ENCODE peak calls at places on chromosomes 13 and 19, in five cellular contexts. One of them, this sample, is unnamed.

GRCh38 chr19:11649941-11650340 is 52.7 kb downstream of the ZNF627 start:
- DNase-seq in SK-N-SH: no peak
- DNase-seq in GM12878: no peak
- DNase-seq in K562: no peak
- DNase-seq in GM12892: no peak
- DNase-seq in this sample: no peak

GRCh38 chr19:8083141-8083540 is 30.6 kb downstream of the CCL25 start:
- DNase-seq in GM12892: no peak
- DNase-seq in GM12878: no peak
- DNase-seq in SK-N-SH: no peak
- DNase-seq in K562: no peak
- DNase-seq in this sample: no peak

GRCh38 chr13:32036762-32037161 is 5.2 kb downstream of the FRY start:
- DNase-seq in K562: no peak
- DNase-seq in GM12892: no peak
- DNase-seq in GM12878: no peak
- DNase-seq in SK-N-SH: no peak
- DNase-seq in this sample: no peak

GRCh38 chr19:2270572-2271515 is 11.1 kb downstream of the PEAK3 start:
- DNase-seq in GM12892: no peak
- DNase-seq in GM12878: no peak
- DNase-seq in SK-N-SH: peak; percentile 83
- DNase-seq in K562: peak; percentile 84
- DNase-seq in this sample: no peak

GRCh38 chr13:76725211-76725610 is 161.0 kb downstream of the KCTD12 start:
- DNase-seq in SK-N-SH: no peak
- DNase-seq in GM12892: no peak
- DNase-seq in K562: no peak
- DNase-seq in GM12878: no peak
- DNase-seq in this sample: no peak

GRCh38 chr13:43348397-43348796 is 325.0 kb downstream of the DNAJC15 start:
- DNase-seq in GM12878: no peak
- DNase-seq in GM12892: no peak
- DNase-seq in K562: no peak
- DNase-seq in SK-N-SH: no peak
- DNase-seq in this sample: no peak

GRCh38 chr19:10960314-10961072 is at the start of gene SMARCA4:
- DNase-seq in GM12878: peak; percentile 83
- DNase-seq in K562: peak; percentile 98
- DNase-seq in GM12892: peak; percentile 95
- DNase-seq in SK-N-SH: peak; percentile 100
- DNase-seq in this sample: peak; percentile 96

GRCh38 chr13:38685974-38686571 is 804 bp upstream of the FREM2 start:
- DNase-seq in SK-N-SH: peak; percentile 16
- DNase-seq in K562: peak; percentile 5
- DNase-seq in GM12892: no peak
- DNase-seq in GM12878: no peak
- DNase-seq in this sample: no peak

GRCh38 chr19:11091343-11092153 is 2.3 kb downstream of the LDLR start:
- DNase-seq in GM12878: no peak
- DNase-seq in K562: peak; percentile 77
- DNase-seq in SK-N-SH: no peak
- DNase-seq in GM12892: no peak
- DNase-seq in this sample: no peak

GRCh38 chr19:16957151-16957662 is 68.4 kb downstream of the F2RL3 start:
- DNase-seq in SK-N-SH: no peak
- DNase-seq in GM12878: no peak
- DNase-seq in K562: no peak
- DNase-seq in GM12892: no peak
- DNase-seq in this sample: no peak

GRCh38 chr19:51320258-51320657 is 8.8 kb downstream of the IGLON5 start:
- DNase-seq in GM12878: no peak
- DNase-seq in GM12892: no peak
- DNase-seq in K562: no peak
- DNase-seq in SK-N-SH: peak; percentile 87
- DNase-seq in this sample: no peak

GRCh38 chr19:16001481-16002312 is 52.9 kb downstream of the OR10H4 start:
- DNase-seq in GM12892: no peak
- DNase-seq in SK-N-SH: no peak
- DNase-seq in GM12878: peak; percentile 55
- DNase-seq in K562: no peak
- DNase-seq in this sample: no peak

GRCh38 chr19:55473613-55474012 is 2.8 kb upstream of the ZNF628 start:
- DNase-seq in GM12892: no peak
- DNase-seq in SK-N-SH: no peak
- DNase-seq in GM12878: no peak
- DNase-seq in K562: no peak
- DNase-seq in this sample: no peak

GRCh38 chr13:40231311-40231710 is 435.1 kb downstream of the FOXO1 start:
- DNase-seq in GM12892: no peak
- DNase-seq in GM12878: no peak
- DNase-seq in SK-N-SH: no peak
- DNase-seq in K562: no peak
- DNase-seq in this sample: no peak
- TF ChIP-seq TAF1 in GM12892: no peak
- TF ChIP-seq TAF1 in GM12878: no peak
- TF ChIP-seq TAF1 in SK-N-SH: no peak
- TF ChIP-seq TAF1 in K562: no peak
- TF ChIP-seq TAF1 in this sample: no peak

GRCh38 chr19:9914315-9915207 is 21.8 kb downstream of the OLFM2 start:
- DNase-seq in GM12878: no peak
- DNase-seq in K562: peak; percentile 94
- DNase-seq in SK-N-SH: peak; percentile 92
- DNase-seq in GM12892: peak; percentile 77
- DNase-seq in this sample: peak; percentile 89
- TF ChIP-seq TAF1 in GM12878: no peak
- TF ChIP-seq TAF1 in K562: peak; percentile 24
- TF ChIP-seq TAF1 in SK-N-SH: no peak
- TF ChIP-seq TAF1 in GM12892: no peak
- TF ChIP-seq TAF1 in this sample: no peak

GRCh38 chr19:30046522-30046921 is 104.5 kb downstream of the URI1 start:
- DNase-seq in SK-N-SH: peak; percentile 50
- DNase-seq in GM12878: peak; percentile 33
- DNase-seq in GM12892: no peak
- DNase-seq in K562: peak; percentile 11
- DNase-seq in this sample: no peak
- TF ChIP-seq TAF1 in SK-N-SH: no peak
- TF ChIP-seq TAF1 in GM12878: no peak
- TF ChIP-seq TAF1 in GM12892: no peak
- TF ChIP-seq TAF1 in K562: no peak
- TF ChIP-seq TAF1 in this sample: no peak

DNA sequence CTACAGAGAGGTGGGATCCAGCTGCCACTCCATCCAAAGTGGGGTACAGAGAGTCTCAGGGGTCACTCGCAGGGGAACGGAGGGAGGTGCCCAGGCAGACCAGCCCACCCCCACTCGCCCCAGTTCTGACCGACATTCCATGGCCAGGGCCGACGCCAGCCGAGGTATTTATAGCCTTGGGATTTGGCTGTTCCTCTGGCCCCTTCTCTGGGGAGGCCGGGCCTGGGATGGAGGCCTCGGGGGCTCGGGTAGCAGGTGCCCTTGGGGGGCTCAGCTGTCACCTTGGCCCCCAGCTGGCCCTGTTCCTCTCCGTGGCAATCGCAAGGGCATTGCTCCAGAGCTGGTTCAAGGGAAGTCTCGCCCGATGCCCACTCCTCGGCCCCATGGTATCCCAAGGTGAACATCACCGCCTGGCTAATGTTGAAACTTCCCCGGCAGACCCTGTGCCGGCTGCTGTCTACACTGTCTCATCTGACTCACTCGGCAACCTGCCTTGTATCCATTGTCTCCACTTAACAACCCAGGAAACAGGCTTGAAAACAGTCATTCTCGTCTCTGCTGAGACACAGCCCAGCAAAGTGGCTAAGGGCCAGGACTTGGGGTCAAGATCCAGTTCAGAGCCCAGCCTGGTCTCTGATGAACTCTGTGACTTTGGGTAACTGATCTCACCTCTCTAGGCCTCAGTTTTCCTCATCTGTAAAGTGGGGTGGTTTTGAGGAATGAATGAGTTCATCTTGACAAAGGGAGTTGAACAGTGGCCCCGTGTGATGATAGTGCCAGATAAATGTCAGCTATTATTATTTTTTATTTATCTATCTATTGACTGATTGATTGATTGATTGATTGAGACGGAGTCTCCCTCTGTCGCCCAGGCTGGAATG is 9.7 kb downstream of the PRKACA start:
- DNase-seq in K562: no peak
- DNase-seq in GM12892: no peak
- DNase-seq in GM12878: no peak
- DNase-seq in SK-N-SH: no peak
- DNase-seq in this sample: no peak
- TF ChIP-seq TAF1 in K562: no peak
- TF ChIP-seq TAF1 in GM12892: no peak
- TF ChIP-seq TAF1 in GM12878: no peak
- TF ChIP-seq TAF1 in SK-N-SH: no peak
- TF ChIP-seq TAF1 in this sample: no peak

DNA sequence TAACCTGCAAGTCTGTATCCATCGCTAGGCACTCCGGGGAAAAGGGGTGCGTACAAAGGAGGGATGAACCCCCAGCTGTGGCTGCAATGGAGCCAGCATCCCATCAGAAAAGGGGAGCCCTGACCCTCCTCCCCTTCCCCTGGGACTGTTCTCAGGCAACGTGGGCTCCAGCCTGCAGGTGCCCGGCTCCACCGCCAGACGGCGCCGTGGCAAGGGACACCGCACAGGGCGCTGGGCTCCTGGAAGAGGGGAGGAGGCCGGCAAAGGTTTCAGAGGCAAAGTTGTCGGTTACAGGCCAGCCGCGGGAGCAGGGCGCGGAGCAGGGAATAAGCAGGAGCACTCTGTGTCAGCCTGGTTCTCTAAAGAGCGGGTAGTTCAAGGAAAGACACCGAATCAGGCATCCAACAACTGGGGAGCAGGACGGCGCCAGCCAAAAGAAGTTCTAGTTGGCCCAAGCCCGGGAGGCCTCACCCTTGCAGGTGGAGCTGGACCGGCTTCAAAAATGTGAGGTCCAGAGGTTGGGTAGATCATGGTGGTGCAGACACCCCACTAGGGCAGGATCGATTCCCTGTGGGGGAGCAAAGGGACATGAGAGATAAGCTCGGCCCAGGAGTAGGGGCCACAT is 53.0 kb upstream of the ATP12A start:
- DNase-seq in K562: peak; percentile 52
- DNase-seq in GM12878: no peak
- DNase-seq in GM12892: no peak
- DNase-seq in SK-N-SH: peak; percentile 49
- DNase-seq in this sample: no peak
- TF ChIP-seq TAF1 in K562: no peak
- TF ChIP-seq TAF1 in GM12878: no peak
- TF ChIP-seq TAF1 in GM12892: no peak
- TF ChIP-seq TAF1 in SK-N-SH: no peak
- TF ChIP-seq TAF1 in this sample: no peak

GRCh38 chr13:40331802-40332201 is 334.6 kb downstream of the FOXO1 start:
- DNase-seq in SK-N-SH: no peak
- DNase-seq in K562: no peak
- DNase-seq in GM12892: no peak
- DNase-seq in GM12878: no peak
- DNase-seq in this sample: no peak

GRCh38 chr13:40330950-40331349 is 335.5 kb downstream of the FOXO1 start:
- DNase-seq in K562: no peak
- DNase-seq in GM12892: no peak
- DNase-seq in SK-N-SH: no peak
- DNase-seq in GM12878: no peak
- DNase-seq in this sample: no peak

GRCh38 chr13:40334616-40335015 is 331.8 kb downstream of the FOXO1 start:
- DNase-seq in GM12878: no peak
- DNase-seq in SK-N-SH: no peak
- DNase-seq in GM12892: no peak
- DNase-seq in K562: no peak
- DNase-seq in this sample: no peak

GRCh38 chr13:40334031-40334430 is 332.4 kb downstream of the FOXO1 start:
- DNase-seq in K562: no peak
- DNase-seq in GM12878: no peak
- DNase-seq in GM12892: no peak
- DNase-seq in SK-N-SH: no peak
- DNase-seq in this sample: no peak

GRCh38 chr13:40333238-40333637 is 333.2 kb downstream of the FOXO1 start:
- DNase-seq in GM12878: no peak
- DNase-seq in SK-N-SH: no peak
- DNase-seq in K562: no peak
- DNase-seq in GM12892: no peak
- DNase-seq in this sample: no peak
- TF ChIP-seq TAF1 in GM12878: no peak
- TF ChIP-seq TAF1 in SK-N-SH: no peak
- TF ChIP-seq TAF1 in K562: no peak
- TF ChIP-seq TAF1 in GM12892: no peak
- TF ChIP-seq TAF1 in this sample: no peak

GRCh38 chr13:68046900-68047299 is 816.8 kb upstream of the PCDH9 start:
- DNase-seq in GM12878: no peak
- DNase-seq in SK-N-SH: no peak
- DNase-seq in GM12892: no peak
- DNase-seq in K562: no peak
- DNase-seq in this sample: no peak

GRCh38 chr13:68048802-68049359 is 818.7 kb upstream of the PCDH9 start:
- DNase-seq in GM12878: no peak
- DNase-seq in K562: no peak
- DNase-seq in SK-N-SH: no peak
- DNase-seq in GM12892: no peak
- DNase-seq in this sample: no peak

GRCh38 chr13:68051910-68052309 is 821.8 kb upstream of the PCDH9 start:
- DNase-seq in GM12878: no peak
- DNase-seq in SK-N-SH: no peak
- DNase-seq in GM12892: no peak
- DNase-seq in K562: no peak
- DNase-seq in this sample: no peak

GRCh38 chr13:68050746-68051145 is 820.6 kb upstream of the PCDH9 start:
- DNase-seq in K562: no peak
- DNase-seq in GM12892: no peak
- DNase-seq in SK-N-SH: no peak
- DNase-seq in GM12878: no peak
- DNase-seq in this sample: no peak

DNA sequence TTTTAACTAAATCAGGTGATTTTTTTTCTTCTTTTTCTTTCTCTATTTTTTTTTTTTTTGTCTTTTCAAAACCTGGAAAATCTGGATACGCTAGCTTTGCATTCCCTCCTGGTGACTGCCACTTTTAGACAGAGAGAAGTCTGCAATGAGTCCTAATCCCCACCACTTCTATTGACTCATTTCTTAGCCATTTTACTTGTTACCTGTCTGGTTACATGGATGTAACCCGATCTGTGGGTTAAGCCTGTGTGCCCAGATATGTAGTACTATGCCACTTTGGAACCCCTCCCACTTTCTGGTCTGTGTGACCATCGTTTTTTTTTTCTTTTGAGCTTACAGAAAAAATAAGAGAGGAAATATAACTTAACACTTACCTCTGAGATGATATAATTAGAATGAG is 817.8 kb upstream of the PCDH9 start:
- DNase-seq in GM12878: no peak
- DNase-seq in GM12892: no peak
- DNase-seq in K562: no peak
- DNase-seq in SK-N-SH: no peak
- DNase-seq in this sample: no peak
- TF ChIP-seq TAF1 in GM12878: no peak
- TF ChIP-seq TAF1 in GM12892: no peak
- TF ChIP-seq TAF1 in K562: no peak
- TF ChIP-seq TAF1 in SK-N-SH: no peak
- TF ChIP-seq TAF1 in this sample: no peak